ENCODE peak calls at places on chromosomes 13 and 19, in ten cellular contexts. R is colonic mucosa, H is type B pancreatic cell, Y is cardiac fibroblast, A is lower lobe of right lung, G is AG10803, J is A549, I is sigmoid colon, O is fibroblast of pulmonary artery, B is lower leg skin. D is an unnamed sample.
A peak's percentile ranks its signal among the peaks of the same experiment; 100 is the strongest.

GRCh38 chr19:29320611-29321010 is 107.7 kb upstream of the UQCRFS1 start:
- DNase-seq in G (no peak), Y (no peak), J (no peak), B (no peak), H (no peak), I (peak; percentile 15), A (no peak), O (no peak), R (no peak), D (peak; percentile 49)

GRCh38 chr13:48181482-48182145 is 51.4 kb upstream of the ITM2B start:
- DNase-seq in Y (no peak), I (no peak), R (no peak), A (no peak), H (no peak), B (no peak), O (no peak), G (no peak), J (no peak), D (no peak)

GRCh38 chr13:38636106-38636505 is 50.8 kb upstream of the FREM2 start:
- DNase-seq in I (no peak), B (no peak), J (no peak), R (peak; percentile 17), H (no peak), A (no peak), O (no peak), Y (no peak), G (no peak), D (no peak)

GRCh38 chr19:43675269-43675879 is 5.4 kb upstream of the PLAUR start:
- DNase-seq in A (no peak), J (peak; percentile 78), G (peak; percentile 30), I (no peak), H (no peak), B (peak; percentile 56), R (peak; percentile 91), O (peak; percentile 48), Y (peak; percentile 65), D (no peak)

GRCh38 chr19:13132471-13133166 is 14.6 kb downstream of the NACC1 start:
- DNase-seq in R (no peak), I (no peak), B (no peak), O (peak; percentile 33), A (no peak), G (peak; percentile 78), H (no peak), J (no peak), Y (peak; percentile 70), D (no peak)

GRCh38 chr13:27927444-27928352 is 7.9 kb downstream of the PDX1 start:
- DNase-seq in I (no peak), O (no peak), Y (no peak), H (no peak), R (no peak), J (no peak), A (no peak), B (no peak), G (no peak), D (no peak)

GRCh38 chr19:51799311-51799997 is 4.5 kb downstream of the FPR3 start:
- DNase-seq in A (peak; percentile 78), B (peak; percentile 87), R (peak; percentile 46), O (peak; percentile 100), I (peak; percentile 90), G (peak; percentile 99), Y (peak; percentile 98), H (no peak), J (no peak), D (no peak)

GRCh38 chr19:33333615-33334014 is 31.3 kb upstream of the CEBPA start:
- DNase-seq in I (no peak), A (no peak), R (no peak), Y (no peak), J (no peak), H (no peak), G (no peak), O (no peak), B (no peak), D (no peak)

GRCh38 chr19:17779281-17779930 is 15.5 kb upstream of the B3GNT3 start:
- DNase-seq in J (peak; percentile 52), B (peak; percentile 55), H (no peak), O (peak; percentile 38), I (no peak), Y (peak; percentile 27), G (peak; percentile 21), A (peak; percentile 76), R (peak; percentile 76), D (no peak)

GRCh38 chr19:19320362-19321142 is at the start of the genes MAU2 and SUGP1:
- DNase-seq in H (peak; percentile 92), A (peak; percentile 93), B (peak; percentile 87), I (peak; percentile 92), R (peak; percentile 90), G (peak; percentile 86), J (peak; percentile 85), O (peak; percentile 93), Y (peak; percentile 94), D (peak; percentile 96)
- TF ChIP-seq CTCF in H (peak; percentile 37), A (peak; percentile 53), B (no peak), I (no peak), R (no peak), G (peak; percentile 35), J (no peak), O (peak; percentile 15), Y (peak; percentile 34), D (peak; percentile 37)

DNA sequence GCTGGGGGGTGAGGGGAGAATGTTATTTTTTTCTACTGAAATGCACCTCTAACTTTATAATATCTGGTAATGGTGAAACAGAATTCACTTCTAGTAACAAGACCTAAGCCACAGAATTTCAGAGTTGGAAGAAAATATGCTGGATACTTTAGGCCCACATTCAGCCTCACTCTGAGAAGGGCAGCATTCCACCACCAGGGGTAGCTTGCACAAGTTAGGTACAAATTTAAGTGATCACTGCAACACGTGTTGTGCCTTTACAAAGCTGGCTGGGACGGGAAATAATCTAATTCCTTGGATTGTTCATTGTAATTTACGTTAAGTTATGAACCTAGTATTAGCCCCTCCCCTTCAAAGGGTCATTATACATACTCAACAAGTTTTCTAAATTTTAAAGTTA is 192.3 kb downstream of the RGCC start:
- DNase-seq in B (no peak), J (no peak), O (peak; percentile 50), G (peak; percentile 33), A (no peak), H (no peak), I (no peak), Y (peak; percentile 43), R (no peak), D (no peak)
- TF ChIP-seq CTCF in B (no peak), J (no peak), O (peak; percentile 43), G (peak; percentile 48), A (peak; percentile 20), H (peak; percentile 72), I (no peak), Y (peak; percentile 50), R (no peak), D (peak; percentile 42)

GRCh38 chr19:42531313-42531712 is 3.0 kb upstream of the CEACAM1 start:
- DNase-seq in H (peak; percentile 48), B (no peak), I (peak; percentile 30), Y (no peak), R (no peak), A (no peak), J (no peak), G (no peak), O (no peak), D (peak; percentile 49)

GRCh38 chr19:42524943-42525342 is 3.3 kb downstream of the CEACAM1 start:
- DNase-seq in G (no peak), H (peak; percentile 1), R (no peak), O (no peak), B (no peak), Y (no peak), A (no peak), I (no peak), J (no peak), D (no peak)

GRCh38 chr19:42532881-42533280 is 4.6 kb upstream of the CEACAM1 start:
- DNase-seq in R (no peak), A (no peak), I (no peak), J (no peak), B (no peak), O (no peak), H (peak; percentile 15), Y (no peak), G (no peak), D (peak; percentile 46)

GRCh38 chr19:42528354-42529247 is at the start of gene CEACAM1:
- DNase-seq in B (peak; percentile 21), H (peak; percentile 63), R (peak; percentile 89), G (no peak), A (peak; percentile 71), I (no peak), Y (peak; percentile 16), J (no peak), O (peak; percentile 38), D (no peak)

DNA sequence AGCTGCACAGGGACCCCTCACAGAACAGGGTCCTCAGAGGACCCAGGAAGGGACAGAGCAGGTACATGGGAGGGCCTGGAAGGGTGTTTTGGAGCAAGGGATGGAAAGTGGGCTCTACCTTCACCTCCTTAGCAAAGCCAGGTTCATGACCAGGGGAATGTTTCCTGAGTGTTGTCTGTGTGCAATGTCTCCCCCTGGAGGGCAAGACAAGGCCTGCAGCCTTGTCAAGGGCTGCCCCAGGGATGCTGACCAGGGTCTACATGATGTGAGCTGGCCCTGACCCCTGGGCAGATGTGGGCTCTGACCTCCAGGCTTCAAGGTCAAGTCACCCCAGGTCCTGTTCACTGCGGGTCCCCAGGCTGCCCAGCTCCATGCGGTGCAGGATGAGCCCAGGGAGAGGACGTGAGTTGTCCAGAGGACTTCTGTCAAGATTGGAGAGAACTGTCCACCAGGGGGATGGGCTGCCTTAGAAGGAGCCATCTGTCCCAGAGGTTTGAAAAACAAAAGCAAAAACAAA is 1.0 kb upstream of the CEACAM1 start:
- DNase-seq in O (peak; percentile 73), G (peak; percentile 29), J (peak; percentile 94), Y (peak; percentile 68), R (peak; percentile 85), A (peak; percentile 65), B (peak; percentile 32), H (peak; percentile 69), I (no peak), D (no peak)
- TF ChIP-seq CTCF in O (peak; percentile 96), G (peak; percentile 91), J (peak; percentile 98), Y (peak; percentile 94), R (peak; percentile 96), A (peak; percentile 93), B (peak; percentile 59), H (peak; percentile 94), I (peak; percentile 68), D (peak; percentile 97)

DNA sequence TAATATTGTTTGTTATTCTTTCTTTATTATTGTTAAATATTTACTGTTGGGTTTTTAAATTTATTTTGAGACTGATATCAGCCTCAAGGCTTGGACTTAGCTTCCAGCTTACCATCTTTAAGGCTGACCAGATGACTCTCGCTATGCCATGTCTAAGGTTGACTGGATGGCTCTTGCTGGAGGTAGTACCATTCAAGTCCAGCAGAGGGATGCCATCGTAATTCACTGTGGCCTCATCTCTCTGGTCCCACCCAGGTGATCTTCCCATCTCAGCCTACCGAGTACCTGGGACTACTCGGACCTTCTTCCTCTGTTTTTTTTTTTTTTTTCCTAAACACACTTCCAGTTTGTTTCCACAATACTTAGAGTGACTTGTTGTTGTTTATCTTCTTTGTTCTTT is 41.7 kb upstream of the ZNF91 start:
- DNase-seq in O (no peak), G (no peak), B (no peak), H (no peak), I (no peak), Y (no peak), R (no peak), A (no peak), J (peak; percentile 10), D (no peak)
- TF ChIP-seq CTCF in O (peak; percentile 21), G (peak; percentile 28), B (no peak), H (peak; percentile 37), I (no peak), Y (peak; percentile 37), R (no peak), A (no peak), J (no peak), D (no peak)

GRCh38 chr13:91158015-91158390 is 189.5 kb upstream of the MIR17HG start:
- DNase-seq in O (peak; percentile 8), J (no peak), B (no peak), I (no peak), G (no peak), H (no peak), A (no peak), Y (no peak), R (no peak), D (no peak)
- TF ChIP-seq CTCF in O (no peak), J (no peak), B (no peak), I (no peak), G (no peak), H (peak; percentile 44), A (no peak), Y (no peak), R (no peak), D (peak; percentile 75)